ENCODE peak calls at places on chromosomes 6 and 20, in six cellular contexts. P, S, N, K, W and R are unnamed samples.

GRCh38 chr20:63068711-63069367 is 62.1 kb upstream of the BHLHE23 start:
- DNase-seq in K (no peak), N (no peak), W (no peak), P (no peak), S (no peak), R (no peak)

GRCh38 chr6:22448311-22448711 is 121.1 kb upstream of the HDGFL1 start:
- DNase-seq in N (peak; percentile 47), K (no peak), S (no peak), P (no peak), W (no peak), R (peak; percentile 91)

GRCh38 chr20:1280421-1281102 is 14.5 kb downstream of the SNPH start:
- DNase-seq in K (peak; percentile 28), S (no peak), W (no peak), P (no peak), N (no peak), R (no peak)

GRCh38 chr20:24783631-24784492 is 165.2 kb upstream of the CST7 start:
- DNase-seq in N (peak; percentile 23), P (no peak), S (peak; percentile 61), K (peak; percentile 57), W (no peak), R (no peak)

GRCh38 chr6:88141641-88142298 is 24.4 kb downstream of the CNR1 start:
- DNase-seq in K (no peak), P (no peak), W (no peak), N (no peak), S (no peak), R (no peak)

GRCh38 chr6:139479433-139480222 is 105.2 kb upstream of the CITED2 start:
- DNase-seq in P (no peak), N (no peak), W (no peak), K (no peak), S (no peak), R (no peak)

GRCh38 chr20:17326096-17326495 is 99.3 kb downstream of the PCSK2 start:
- DNase-seq in S (no peak), P (no peak), W (no peak), N (no peak), K (no peak), R (no peak)

GRCh38 chr6:89952696-89953095 is 58.4 kb downstream of the GJA10 start:
- DNase-seq in W (no peak), S (no peak), N (no peak), K (no peak), P (peak; percentile 71), R (peak; percentile 92)

GRCh38 chr6:14360565-14360964 is 243.0 kb downstream of the CD83 start:
- DNase-seq in N (no peak), S (no peak), P (no peak), W (no peak), K (no peak), R (peak; percentile 23)

GRCh38 chr6:32700391-32701040 is 34.1 kb upstream of the HLA-DQB1 start:
- DNase-seq in N (peak; percentile 78), K (peak; percentile 53), W (peak; percentile 61), P (no peak), S (peak; percentile 84), R (peak; percentile 25)

GRCh38 chr20:41738584-41739193 is 120.5 kb upstream of the CHD6 start:
- DNase-seq in W (peak; percentile 32), S (peak; percentile 80), N (peak; percentile 72), P (peak; percentile 1), K (peak; percentile 74), R (peak; percentile 1)

GRCh38 chr20:50110141-50111047 is 2.6 kb downstream of the UBE2V1 start:
- DNase-seq in P (no peak), S (no peak), N (peak; percentile 68), K (no peak), W (no peak), R (peak; percentile 74)

GRCh38 chr20:50108571-50109235 is 4.2 kb downstream of the UBE2V1 start:
- DNase-seq in P (no peak), S (peak; percentile 44), K (no peak), N (no peak), W (no peak), R (no peak)

GRCh38 chr20:50107796-50108331 is 5.1 kb downstream of the UBE2V1 start:
- DNase-seq in P (no peak), K (no peak), S (no peak), W (no peak), N (no peak), R (no peak)

GRCh38 chr20:50111120-50111828 is 1.7 kb downstream of the UBE2V1 start:
- DNase-seq in P (no peak), W (no peak), N (peak; percentile 68), S (no peak), K (no peak), R (peak; percentile 61)

DNA sequence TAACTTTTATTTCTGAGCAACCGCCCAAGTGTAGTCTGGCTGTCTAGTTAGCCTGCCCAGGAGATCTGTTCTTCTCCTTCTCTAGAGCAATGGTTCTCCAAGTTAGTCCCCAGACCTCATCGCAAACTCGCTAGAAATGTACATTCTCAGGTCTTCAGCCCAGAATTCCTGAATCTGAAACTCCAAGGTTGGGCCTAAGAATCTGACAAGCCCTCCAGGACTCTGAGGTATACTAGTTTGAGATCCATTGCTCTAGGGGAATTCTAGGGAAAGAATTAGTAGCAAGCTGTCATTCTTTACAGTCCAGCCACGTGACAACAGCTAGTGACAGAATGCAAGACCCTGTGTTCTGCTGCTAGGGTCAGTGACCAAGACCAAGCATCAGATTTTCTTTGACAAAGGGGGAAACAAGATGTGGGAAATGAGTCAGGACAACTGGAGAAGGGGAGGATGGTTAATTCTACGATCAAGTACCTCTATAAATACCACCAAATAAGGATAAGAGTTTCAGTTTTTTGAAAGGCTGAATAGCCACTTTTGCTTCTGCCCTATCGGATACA is 5.8 kb downstream of the UBE2V1 start:
- DNase-seq in S (no peak), P (no peak), W (no peak), N (no peak), K (no peak), R (no peak)
- H3K4me1 ChIP-seq in S (peaks cover 44% of the 10 kb centered on the region), P (peaks cover 36% of the 10 kb centered on the region), W (peaks cover 98% of the 10 kb centered on the region), N (peaks cover 49% of the 10 kb centered on the region), K (peaks cover 7% of the 10 kb centered on the region), R (peaks cover 51% of the 10 kb centered on the region)

GRCh38 chr20:2820896-2821869 is 5.0 kb downstream of the TMEM239 start:
- DNase-seq in P (no peak), N (no peak), W (no peak), S (peak; percentile 64), K (peak; percentile 60), R (no peak)
- TF ChIP-seq EZH2 in P (peak; percentile 94), N (peak; percentile 44), W (no peak), S (peak; percentile 91), K (peak; percentile 78), R (peak; percentile 78)

DNA sequence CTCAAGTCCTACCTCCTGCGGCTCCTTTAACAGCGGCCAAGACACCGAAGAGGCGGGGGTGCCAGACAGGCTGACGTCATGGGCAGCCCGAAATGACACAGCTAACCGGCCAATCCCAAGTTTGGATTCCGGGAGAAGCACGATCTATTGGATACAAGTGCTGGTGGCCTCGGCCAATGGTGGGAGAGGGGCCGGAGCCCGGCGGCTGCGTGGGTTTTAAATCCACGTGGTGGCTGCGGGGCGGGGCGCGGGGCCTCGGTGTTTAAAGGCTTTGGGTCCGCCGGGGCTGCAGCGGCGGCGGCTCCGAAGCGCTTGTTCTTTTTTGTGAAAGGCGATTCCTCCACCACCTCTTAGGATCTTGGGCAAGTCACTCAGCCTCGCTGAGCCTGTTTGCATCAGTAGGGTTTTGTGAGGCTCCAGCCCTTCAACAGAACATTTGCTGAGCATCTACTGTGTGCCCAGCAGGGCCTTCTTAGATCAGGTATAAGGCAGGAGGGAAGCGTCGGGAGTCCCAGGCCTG is 8.7 kb upstream of the PMEPA1 start:
- DNase-seq in S (peak; percentile 98), W (peak; percentile 96), P (peak; percentile 91), K (peak; percentile 90), N (peak; percentile 98), R (peak; percentile 97)
- TF ChIP-seq CTCF in S (no peak), W (no peak), P (no peak), K (no peak), N (no peak), R (no peak)

DNA sequence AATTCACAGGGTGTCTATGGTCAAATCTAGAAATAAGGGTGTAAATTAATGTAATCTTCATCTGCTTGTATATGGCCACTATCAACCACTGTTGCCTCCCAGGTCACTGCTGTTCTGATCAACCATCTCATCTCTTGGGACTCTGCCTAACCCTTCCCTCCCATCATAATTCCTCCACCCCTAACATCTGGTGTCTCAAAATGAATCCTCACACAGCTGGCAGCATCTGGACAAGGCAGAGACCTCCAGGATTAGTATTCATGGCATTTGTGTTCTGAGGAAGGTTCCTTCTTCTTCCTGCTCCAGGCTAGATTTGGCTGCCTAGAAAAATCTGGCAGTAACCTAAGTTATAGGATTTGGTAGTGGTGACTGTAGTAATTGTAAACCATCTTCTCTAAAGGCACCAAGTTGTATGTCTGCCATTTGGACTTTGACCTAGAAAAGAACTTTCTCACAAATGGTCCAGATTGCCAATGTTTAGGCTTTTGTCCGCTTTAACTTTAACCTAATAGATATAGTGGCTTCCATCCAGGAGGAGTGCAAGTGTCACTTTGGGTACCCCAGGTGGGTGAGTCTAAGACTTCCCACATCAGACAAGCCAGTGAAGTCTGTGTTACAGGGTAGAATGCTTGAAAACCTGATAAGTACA is 3.2 kb upstream of the PHACTR2 start:
- DNase-seq in S (no peak), W (no peak), P (no peak), K (no peak), N (no peak), R (no peak)
- H3K4me1 ChIP-seq in S (peaks cover 47% of the 10 kb centered on the region), W (peaks cover 65% of the 10 kb centered on the region), P (peaks cover 47% of the 10 kb centered on the region), K (peaks cover 2% of the 10 kb centered on the region), N (peaks cover 39% of the 10 kb centered on the region), R (peaks cover 17% of the 10 kb centered on the region)

DNA sequence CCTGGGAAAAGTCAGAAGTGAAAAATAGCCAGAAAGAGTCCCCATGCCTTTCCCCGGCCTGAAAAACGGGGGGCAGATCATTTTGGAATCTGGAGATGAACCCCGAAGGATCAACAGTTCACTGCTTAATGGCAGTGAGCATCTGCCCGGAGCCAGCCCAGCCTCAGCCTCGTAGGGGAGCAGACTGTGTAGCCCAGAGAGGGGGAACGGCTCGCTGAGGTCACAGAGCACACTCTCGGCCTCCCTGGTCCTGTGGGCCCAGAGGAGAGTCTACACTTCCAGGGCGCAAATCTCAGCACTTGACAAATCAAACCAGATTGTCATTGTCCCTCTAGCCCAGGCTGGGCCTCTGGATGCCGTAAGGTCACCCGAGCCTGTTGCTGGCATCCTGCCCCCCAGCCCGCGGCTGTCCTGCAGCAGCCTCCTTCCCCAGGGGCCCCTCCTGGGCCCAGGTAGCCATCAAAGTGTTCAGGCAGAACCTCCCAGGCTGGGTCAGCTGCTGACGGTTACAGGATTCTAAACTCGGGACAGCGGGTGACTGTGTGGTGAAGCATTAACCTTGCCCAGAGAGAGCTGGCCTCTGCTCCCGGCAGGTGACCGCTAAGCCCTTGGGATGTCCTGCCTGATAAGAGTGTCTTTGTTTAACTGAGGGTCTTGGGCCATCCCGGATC is 56.1 kb downstream of the GNAS-AS1 start:
- DNase-seq in N (no peak), S (no peak), K (no peak), P (no peak), W (no peak), R (no peak)
- TF ChIP-seq EZH2 in N (no peak), S (no peak), K (no peak), P (no peak), W (no peak), R (no peak)

GRCh38 chr20:57496592-57496991 is 28.3 kb downstream of the CTCFL start:
- DNase-seq in K (no peak), N (no peak), P (no peak), W (no peak), S (no peak), R (no peak)

GRCh38 chr20:57499676-57500075 is 25.3 kb downstream of the CTCFL start:
- DNase-seq in W (no peak), P (no peak), S (no peak), N (no peak), K (no peak), R (no peak)

GRCh38 chr20:57500235-57500634 is 24.7 kb downstream of the CTCFL start:
- DNase-seq in P (no peak), N (no peak), K (no peak), S (no peak), W (no peak), R (no peak)

GRCh38 chr20:57500941-57501340 is 24.0 kb downstream of the CTCFL start:
- DNase-seq in W (no peak), S (no peak), K (no peak), P (no peak), N (no peak), R (no peak)

GRCh38 chr20:57498425-57499400 is 26.2 kb downstream of the CTCFL start:
- DNase-seq in K (no peak), P (no peak), S (peak; percentile 73), W (peak; percentile 19), N (peak; percentile 41), R (no peak)
- TF ChIP-seq CTCF in K (peak; percentile 68), P (peak; percentile 26), S (peak; percentile 44), W (peak; percentile 51), N (peak; percentile 26), R (no peak)